ENCODE peak calls at places on chromosomes 4 and X, in four cellular contexts. E is HepG2, J is fibroblast of lung, K is hepatocyte. P is an unnamed sample.
A peak's percentile ranks its signal among the peaks of the same experiment; 100 is the strongest.

GRCh38 chr4:56686537-56687231 is 5.6 kb upstream of the HOPX start:
- DNase-seq in J (no peak), K (no peak), E (no peak), P (no peak)

GRCh38 chr4:1421650-1422049 is 15.4 kb upstream of the NKX1-1 start:
- DNase-seq in J (no peak), K (no peak), E (no peak), P (no peak)

GRCh38 chr4:124936427-124936826 is 223.9 kb upstream of the ANKRD50 start:
- DNase-seq in K (no peak), E (no peak), J (peak; percentile 87), P (no peak)

GRCh38 chr4:38387819-38388218 is 276.2 kb upstream of the KLF3 start:
- DNase-seq in J (no peak), E (no peak), K (no peak), P (no peak)

GRCh38 chr4:176150283-176150682 is 45.1 kb downstream of the SPATA4 start:
- DNase-seq in J (peak; percentile 72), K (peak; percentile 10), E (peak; percentile 5), P (no peak)

GRCh38 chr4:31294655-31295054 is 574.5 kb downstream of the PCDH7 start:
- DNase-seq in K (no peak), J (no peak), E (no peak), P (no peak)

GRCh38 chrX:138925330-138925729 is 213.8 kb upstream of the FGF13 start:
- DNase-seq in E (no peak), J (peak; percentile 87), K (peak; percentile 29), P (no peak)

GRCh38 chr4:7861440-7861881 is 78.2 kb downstream of the AFAP1 start:
- DNase-seq in E (no peak), J (peak; percentile 82), K (no peak), P (no peak)

GRCh38 chr4:3212391-3213100 is 36.4 kb upstream of the MSANTD1 start:
- DNase-seq in E (no peak), J (no peak), K (no peak), P (no peak)

GRCh38 chr4:163693211-163693610 is 198.7 kb downstream of the TMA16 start:
- DNase-seq in J (peak; percentile 59), K (no peak), E (no peak), P (no peak)

GRCh38 chr4:6109842-6110560 is 90.3 kb downstream of the JAKMIP1 start:
- DNase-seq in E (peak; percentile 7), J (no peak), K (peak; percentile 77), P (no peak)

GRCh38 chr4:40827774-40828173 is 78.0 kb downstream of the NSUN7 start:
- DNase-seq in K (no peak), E (no peak), J (no peak), P (no peak)

GRCh38 chrX:47560179-47560830 is 700 bp upstream of the ARAF start:
- DNase-seq in K (no peak), J (no peak), E (no peak), P (no peak)

GRCh38 chrX:73849054-73849453 is 286.1 kb downstream of the CHIC1 start:
- DNase-seq in K (no peak), E (no peak), J (no peak), P (no peak)

GRCh38 chrX:73855546-73855945 is 292.5 kb downstream of the CHIC1 start:
- DNase-seq in E (peak; percentile 22), K (peak; percentile 80), J (peak; percentile 70), P (peak; percentile 69)

GRCh38 chr4:170776983-170777382 is 687.2 kb upstream of the AADAT start:
- DNase-seq in K (no peak), J (no peak), E (no peak), P (no peak)

GRCh38 chr4:23373269-23373668 is 516.6 kb downstream of the PPARGC1A start:
- DNase-seq in J (no peak), E (no peak), K (peak; percentile 76), P (no peak)

GRCh38 chr4:98446499-98447375 is 185.6 kb downstream of the RAP1GDS1 start:
- DNase-seq in E (no peak), J (peak; percentile 60), K (no peak), P (peak; percentile 89)

GRCh38 chr4:88382621-88383020 is 4.0 kb downstream of the HERC6 start:
- DNase-seq in K (no peak), J (no peak), E (no peak), P (no peak)

GRCh38 chr4:61462451-61463326 is 262.6 kb downstream of the ADGRL3 start:
- DNase-seq in E (peak; percentile 84), K (no peak), J (peak; percentile 72), P (no peak)

GRCh38 chrX:11351375-11352295 is 58.4 kb downstream of the AMELX start:
- DNase-seq in E (no peak), J (peak; percentile 91), K (no peak), P (no peak)

GRCh38 chr4:25290490-25291067 is 22.0 kb upstream of the ZCCHC4 start:
- DNase-seq in J (no peak), E (peak; percentile 44), K (peak; percentile 54), P (no peak)

GRCh38 chr4:177250056-177250696 is 59.5 kb upstream of the NEIL3 start:
- DNase-seq in J (peak; percentile 69), E (peak; percentile 24), K (peak; percentile 87), P (peak; percentile 92)

GRCh38 chrX:112851806-112852205 is 11.2 kb upstream of the AMOT start:
- DNase-seq in K (peak; percentile 56), E (no peak), J (peak; percentile 47), P (no peak)

GRCh38 chrX:87661761-87662160 is 144.2 kb downstream of the KLHL4 start:
- DNase-seq in K (no peak), J (peak; percentile 12), E (no peak), P (no peak)

GRCh38 chr4:133147365-133147821 is 1.7 kb upstream of the PCDH10 start:
- DNase-seq in J (no peak), E (no peak), K (peak; percentile 10), P (no peak)
- TF ChIP-seq EZH2 in J (peak; percentile 1), E (no peak), K (no peak), P (no peak)

DNA sequence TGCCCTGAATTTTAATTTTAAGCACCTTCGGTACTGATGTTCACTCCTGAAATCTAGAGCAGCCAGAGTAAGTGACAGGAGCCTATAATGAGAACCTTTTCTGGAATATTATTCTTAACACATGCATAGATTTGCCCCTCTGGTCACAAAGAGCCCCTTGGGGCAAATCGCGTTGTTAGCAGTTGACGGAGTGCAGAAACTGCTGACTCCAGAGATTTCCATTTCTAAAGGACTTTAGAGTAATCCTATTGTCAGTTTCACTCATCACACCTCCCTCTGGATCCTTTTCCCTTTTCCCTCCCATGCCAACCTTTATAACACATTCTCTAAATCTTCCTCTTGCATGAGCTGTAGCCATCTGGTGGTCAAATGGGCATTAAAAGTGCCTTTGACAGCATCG is 264.9 kb upstream of the PRPS2 start:
- DNase-seq in J (peak; percentile 1), K (no peak), E (no peak), P (no peak)
- TF ChIP-seq EZH2 in J (no peak), K (no peak), E (no peak), P (no peak)

GRCh38 chrX:642436-643210 is 12.0 kb downstream of the SHOX start:
- DNase-seq in J (no peak), E (no peak), K (no peak), P (no peak)

GRCh38 chrX:644304-645023 is 13.9 kb downstream of the SHOX start:
- DNase-seq in E (no peak), J (no peak), K (no peak), P (no peak)

GRCh38 chrX:640641-641040 is 10.1 kb downstream of the SHOX start:
- DNase-seq in K (no peak), E (no peak), J (no peak), P (no peak)

GRCh38 chrX:643911-644303 is 13.3 kb downstream of the SHOX start:
- DNase-seq in E (no peak), K (no peak), J (no peak), P (no peak)

GRCh38 chrX:641671-642435 is 11.3 kb downstream of the SHOX start:
- DNase-seq in K (no peak), E (no peak), J (no peak), P (no peak)
- TF ChIP-seq EZH2 in K (no peak), E (no peak), J (no peak), P (no peak)

DNA sequence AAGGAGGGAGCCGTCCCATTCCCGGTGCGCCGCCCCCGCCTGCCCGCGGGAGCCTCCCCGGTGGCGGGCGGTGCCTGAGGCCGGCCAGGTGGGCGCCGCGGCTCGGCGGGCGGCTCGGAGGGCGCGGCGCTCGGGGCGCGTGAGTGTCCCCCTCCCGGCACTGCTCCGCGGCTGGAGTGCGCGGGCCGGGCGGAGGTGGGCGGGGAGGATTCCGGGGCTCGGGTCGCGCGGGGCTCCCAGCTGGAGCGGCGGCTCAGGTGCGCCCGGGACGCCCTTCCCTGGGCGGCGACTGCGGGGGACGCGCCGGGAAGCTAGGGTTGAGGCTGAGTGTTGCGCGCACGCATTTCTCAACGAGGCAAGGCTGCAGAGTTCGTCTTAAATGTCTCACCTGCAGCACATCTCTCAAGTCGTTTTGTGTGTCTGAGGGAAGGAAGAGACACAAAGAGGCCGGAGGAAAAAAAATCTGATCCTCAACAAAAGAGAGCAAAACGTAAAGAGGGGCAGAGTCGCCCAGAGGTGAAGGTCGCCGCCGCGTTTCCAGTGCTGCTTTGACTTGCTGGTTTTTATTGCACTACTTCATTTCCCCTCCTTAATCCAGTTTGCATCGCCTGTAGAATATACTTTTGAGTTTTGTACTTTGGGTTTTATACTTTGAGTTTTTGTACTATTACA is 106.7 kb upstream of the STOX2 start:
- DNase-seq in J (no peak), E (no peak), K (peak; percentile 57), P (no peak)
- TF ChIP-seq EZH2 in J (peak; percentile 45), E (no peak), K (no peak), P (no peak)